ENCODE peak calls at places on chromosomes 3 and 15, in eight cellular contexts. U, I, M, E, B, J, C and G are unnamed samples.

GRCh38 chr15:68829068-68829467 is 8.4 kb upstream of the ANP32A start:
- DNase-seq in C (no peak), U (no peak), M (peak), J (no peak), I (peak), E (peak), B (peak), G (peak)

GRCh38 chr3:37574177-37574958 is 287.3 kb upstream of the CTDSPL start:
- DNase-seq in E (no peak), M (no peak), C (no peak), U (no peak), J (no peak), B (no peak), I (no peak), G (no peak)

GRCh38 chr15:49895337-49896223 is 223.5 kb downstream of the ATP8B4 start:
- DNase-seq in U (peak), I (peak), J (no peak), B (no peak), C (no peak), M (no peak), E (no peak), G (peak)

GRCh38 chr15:56871180-56871579 is 47.3 kb upstream of the TCF12 start:
- DNase-seq in M (no peak), B (peak), C (peak), U (peak), E (no peak), I (peak), J (no peak), G (peak)

GRCh38 chr3:188339410-188340295 is 185.7 kb downstream of the LPP start:
- DNase-seq in B (no peak), E (no peak), M (peak), U (no peak), C (no peak), J (no peak), I (no peak), G (no peak)

GRCh38 chr3:71916747-71917369 is 131.9 kb upstream of the PROK2 start:
- DNase-seq in C (no peak), M (no peak), E (no peak), U (peak), B (no peak), I (peak), J (no peak), G (no peak)

GRCh38 chr3:186235554-186235953 is 126.5 kb downstream of the DGKG start:
- DNase-seq in J (no peak), B (no peak), M (no peak), C (no peak), U (no peak), I (no peak), E (no peak), G (no peak)

GRCh38 chr3:64259646-64260045 is 34.4 kb upstream of the PRICKLE2 start:
- DNase-seq in I (no peak), E (no peak), B (no peak), U (peak), M (no peak), J (no peak), C (no peak), G (no peak)

GRCh38 chr15:92924216-92924615 is 24.1 kb downstream of the CHD2 start:
- DNase-seq in E (no peak), B (no peak), C (no peak), U (no peak), J (no peak), M (no peak), I (peak), G (no peak)

GRCh38 chr3:14550651-14551611 is 10.8 kb upstream of the GRIP2 start:
- DNase-seq in E (no peak), U (no peak), C (no peak), M (no peak), J (no peak), B (no peak), I (peak), G (no peak)